ENCODE peak calls at places on chromosome 18, in five cellular contexts. R is effector memory CD4-positive, alpha-beta T cell; N is heart left ventricle; V is spleen; E is hepatocyte. C is an unnamed sample.
A peak's percentile ranks its signal among the peaks of the same experiment; 100 is the strongest.

GRCh38 chr18:80147037-80147417 is 38.0 kb downstream of the ADNP2 start:
- DNase-seq in R (no peak), N (no peak), V (no peak), E (no peak), C (no peak)

GRCh38 chr18:76968073-76968472 is 145.7 kb downstream of the ZNF236 start:
- DNase-seq in R (no peak), N (no peak), V (peak; percentile 66), E (no peak), C (no peak)

GRCh38 chr18:30623401-30624065 is 419.0 kb downstream of the DSC3 start:
- DNase-seq in R (no peak), N (no peak), V (no peak), E (no peak), C (no peak)

GRCh38 chr18:58992301-58993231 is 127.9 kb downstream of the ZNF532 start:
- DNase-seq in R (no peak), N (no peak), V (no peak), E (no peak), C (no peak)

GRCh38 chr18:74609535-74609934 is 11.9 kb downstream of the ZNF407 start:
- DNase-seq in R (no peak), N (no peak), V (no peak), E (no peak), C (no peak)

GRCh38 chr18:68667121-68667520 is 47.8 kb downstream of the TMX3 start:
- DNase-seq in R (no peak), N (no peak), V (no peak), E (no peak), C (no peak)

GRCh38 chr18:46950064-46950656 is 32.8 kb downstream of the KATNAL2 start:
- DNase-seq in R (no peak), N (no peak), V (no peak), E (peak; percentile 16), C (no peak)

GRCh38 chr18:59123588-59124369 is 15.9 kb upstream of the SEC11C start:
- DNase-seq in R (no peak), N (no peak), V (no peak), E (peak; percentile 44), C (peak; percentile 49)

GRCh38 chr18:35076556-35076955 is 35.3 kb downstream of the MAPRE2 start:
- DNase-seq in R (no peak), N (no peak), V (no peak), E (no peak), C (no peak)

DNA sequence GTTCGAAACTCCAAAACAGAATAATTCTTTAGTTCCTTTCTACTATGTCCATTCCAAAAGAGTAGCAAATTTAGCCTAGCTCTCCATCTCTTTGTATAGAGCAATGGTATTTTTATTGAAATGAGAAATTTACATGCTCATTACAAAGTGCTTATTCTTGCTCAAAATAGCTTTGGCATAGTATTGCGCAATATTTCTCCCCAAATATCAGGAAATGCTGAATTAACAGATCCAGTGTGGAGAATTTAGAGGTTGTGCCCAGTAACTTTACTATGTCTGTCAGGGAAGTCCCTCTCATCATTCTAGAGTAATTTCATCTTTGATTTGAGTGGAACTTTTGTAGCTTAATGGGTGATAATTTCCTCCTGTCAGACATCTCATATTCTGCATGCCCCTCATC is 425.9 kb upstream of the PIK3C3 start:
- DNase-seq in R (no peak), N (no peak), V (no peak), E (no peak), C (no peak)
- H3K4me1 ChIP-seq in R (no peaks in the 10 kb centered on the region), N (no peaks in the 10 kb centered on the region), V (no peaks in the 10 kb centered on the region), E (peaks cover 3% of the 10 kb centered on the region), C (no peaks in the 10 kb centered on the region)

GRCh38 chr18:20966795-20967194 is 144.8 kb downstream of the ROCK1 start:
- DNase-seq in R (no peak), N (no peak), V (no peak), E (no peak), C (no peak)

DNA sequence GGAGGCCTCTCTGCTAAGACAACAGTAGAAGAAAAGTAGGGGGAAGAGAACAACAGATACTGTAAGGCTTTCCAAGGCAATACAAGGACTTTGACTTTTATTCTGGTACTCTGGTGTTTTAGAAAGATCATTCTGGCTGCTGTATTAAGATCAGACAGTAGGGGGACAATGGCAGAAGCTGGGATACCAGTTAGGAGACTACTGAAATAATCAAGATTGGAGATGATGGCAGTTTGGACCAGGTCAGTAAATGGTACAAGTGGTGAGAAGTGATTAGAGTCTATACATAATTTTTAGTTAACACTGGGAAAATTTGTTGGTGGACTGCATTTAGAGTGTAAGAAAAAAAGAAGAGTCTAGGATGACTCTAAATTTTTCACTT is 139.7 kb downstream of the ROCK1 start:
- DNase-seq in R (no peak), N (no peak), V (no peak), E (peak; percentile 10), C (no peak)
- H3K36me3 ChIP-seq in R (peaks cover 53% of the 10 kb centered on the region), N (peaks cover 82% of the 10 kb centered on the region), V (peaks cover 19% of the 10 kb centered on the region), E (no peaks in the 10 kb centered on the region), C (no peaks in the 10 kb centered on the region)

DNA sequence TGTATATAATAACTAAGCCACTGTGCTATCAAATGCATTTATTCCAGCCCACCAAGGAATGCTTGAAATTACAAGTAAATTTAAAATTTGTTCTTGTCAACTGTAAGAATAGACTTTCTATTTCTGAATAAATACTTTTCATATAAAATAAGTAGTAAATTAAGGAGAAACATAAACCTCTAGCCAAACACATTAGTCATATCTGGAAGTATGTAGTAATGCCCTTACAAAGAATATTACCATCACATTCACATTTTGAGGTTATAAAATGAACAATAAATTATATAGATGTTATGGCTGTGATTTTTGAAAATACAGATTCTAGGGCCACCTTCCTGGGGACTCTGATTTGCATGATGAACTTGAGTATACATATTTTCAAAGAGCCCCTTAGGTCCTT is 54.7 kb downstream of the SERPINB7 start:
- DNase-seq in R (no peak), N (no peak), V (no peak), E (no peak), C (no peak)
- H3K27ac ChIP-seq in R (no peak overlapping the region), N (no peak overlapping the region), V (no peak overlapping the region), E (no peak overlapping the region), C (no peak overlapping the region)

GRCh38 chr18:8754995-8755955 is 49.9 kb downstream of the MTCL1 start:
- DNase-seq in R (peak; percentile 54), N (no peak), V (no peak), E (no peak), C (no peak)
- H3K4me1 ChIP-seq in R (peaks cover 22% of the 10 kb centered on the region), N (no peaks in the 10 kb centered on the region), V (peaks cover 18% of the 10 kb centered on the region), E (peaks cover 21% of the 10 kb centered on the region), C (no peaks in the 10 kb centered on the region)

GRCh38 chr18:13622751-13623150 is 103.6 kb downstream of the FAM210A start:
- DNase-seq in R (no peak), N (no peak), V (no peak), E (no peak), C (no peak)
- H3K36me3 ChIP-seq in R (peaks cover 10% of the 10 kb centered on the region), N (peaks cover 13% of the 10 kb centered on the region), V (peaks cover 8% of the 10 kb centered on the region), E (no peaks in the 10 kb centered on the region), C (no peaks in the 10 kb centered on the region)

GRCh38 chr18:55502346-55502710 is 85.7 kb downstream of the TCF4 start:
- DNase-seq in R (no peak), N (no peak), V (no peak), E (no peak), C (no peak)
- H3K27ac ChIP-seq in R (no peak overlapping the region), N (peak overlapping the region; percentile 36), V (no peak overlapping the region), E (no peak overlapping the region), C (peak overlapping the region; percentile 55)

GRCh38 chr18:50397023-50397422 is 22.2 kb downstream of the SKA1 start:
- DNase-seq in R (no peak), N (no peak), V (no peak), E (no peak), C (no peak)

GRCh38 chr18:50398947-50399346 is 24.1 kb downstream of the SKA1 start:
- DNase-seq in R (no peak), N (no peak), V (no peak), E (no peak), C (no peak)

GRCh38 chr18:50399582-50399981 is 24.7 kb downstream of the SKA1 start:
- DNase-seq in R (no peak), N (no peak), V (no peak), E (no peak), C (no peak)

GRCh38 chr18:50396005-50396404 is 21.2 kb downstream of the SKA1 start:
- DNase-seq in R (no peak), N (no peak), V (no peak), E (no peak), C (no peak)

GRCh38 chr18:50398099-50398498 is 23.3 kb downstream of the SKA1 start:
- DNase-seq in R (no peak), N (no peak), V (no peak), E (no peak), C (no peak)
- H3K4me1 ChIP-seq in R (no peaks in the 10 kb centered on the region), N (no peaks in the 10 kb centered on the region), V (no peaks in the 10 kb centered on the region), E (peaks cover 15% of the 10 kb centered on the region), C (no peaks in the 10 kb centered on the region)